ENCODE peak calls at places on chromosomes 4 and X, in eight cellular contexts. W is Peyer's patch, J is HCT116, B is testis, T is lower leg skin, U is ovary, Y is NB4, A is thyroid gland. O is an unnamed sample.

GRCh38 chrX:25968920-25969319 is 169.2 kb upstream of the MAGEB18 start:
- DNase-seq in W (no peak), J (no peak), B (peak; percentile 52), T (peak; percentile 74), U (no peak), Y (peak; percentile 41), A (no peak), O (peak; percentile 14)

GRCh38 chr4:151099976-151100417 is 569 bp downstream of the RPS3A start:
- DNase-seq in W (no peak), J (no peak), B (no peak), T (no peak), U (no peak), Y (peak; percentile 25), A (no peak), O (peak; percentile 78)

GRCh38 chr4:108483650-108484049 is 136.7 kb upstream of the RPL34 start:
- DNase-seq in W (no peak), J (no peak), B (no peak), T (no peak), U (no peak), Y (no peak), A (no peak), O (no peak)

GRCh38 chrX:56947695-56948094 is 47.6 kb downstream of the SPIN3 start:
- DNase-seq in W (no peak), J (no peak), B (no peak), T (no peak), U (no peak), Y (no peak), A (no peak), O (no peak)

GRCh38 chrX:39196192-39197102 is 395.2 kb downstream of the MID1IP1 start:
- DNase-seq in W (peak; percentile 69), J (peak; percentile 26), B (peak; percentile 24), T (no peak), U (no peak), Y (peak; percentile 90), A (no peak), O (no peak)

GRCh38 chrX:10633722-10634121 is 13.3 kb upstream of the MID1 start:
- DNase-seq in W (no peak), J (peak; percentile 77), B (no peak), T (no peak), U (no peak), Y (peak; percentile 21), A (peak; percentile 63), O (no peak)

GRCh38 chr4:165398570-165398969 is 19.8 kb downstream of the CPE start:
- DNase-seq in W (no peak), J (peak; percentile 50), B (no peak), T (no peak), U (no peak), Y (no peak), A (peak; percentile 59), O (peak; percentile 5)

GRCh38 chr4:171157462-171158082 is 655.6 kb upstream of the GALNTL6 start:
- DNase-seq in W (no peak), J (no peak), B (no peak), T (no peak), U (no peak), Y (no peak), A (no peak), O (no peak)

GRCh38 chr4:181830404-181831035 is 412.7 kb upstream of the TENM3 start:
- DNase-seq in W (no peak), J (no peak), B (no peak), T (no peak), U (no peak), Y (no peak), A (no peak), O (no peak)

GRCh38 chrX:73930300-73930699 is 367.3 kb downstream of the CHIC1 start:
- DNase-seq in W (no peak), J (no peak), B (no peak), T (no peak), U (no peak), Y (no peak), A (no peak), O (no peak)

GRCh38 chr4:16464651-16465050 is 238.4 kb upstream of the TAPT1 start:
- DNase-seq in W (no peak), J (no peak), B (no peak), T (no peak), U (no peak), Y (no peak), A (no peak), O (no peak)

GRCh38 chr4:24924309-24924781 is 11.5 kb upstream of the CCDC149 start:
- DNase-seq in W (no peak), J (no peak), B (no peak), T (no peak), U (no peak), Y (no peak), A (peak; percentile 48), O (no peak)

GRCh38 chr4:78565971-78566372 is 14.4 kb downstream of the ANXA3 start:
- DNase-seq in W (no peak), J (peak; percentile 92), B (no peak), T (no peak), U (no peak), Y (no peak), A (no peak), O (no peak)

GRCh38 chr4:112075129-112075753 is 70.0 kb upstream of the FAM241A start:
- DNase-seq in W (peak; percentile 55), J (peak; percentile 67), B (peak; percentile 39), T (no peak), U (no peak), Y (peak; percentile 55), A (no peak), O (peak; percentile 37)

GRCh38 chr4:151784676-151785075 is 23.9 kb upstream of the GATB start:
- DNase-seq in W (no peak), J (no peak), B (no peak), T (no peak), U (no peak), Y (no peak), A (no peak), O (no peak)

GRCh38 chr4:53905935-53906377 is 158.4 kb downstream of the CHIC2 start:
- DNase-seq in W (peak; percentile 55), J (no peak), B (peak; percentile 71), T (no peak), U (peak; percentile 50), Y (peak; percentile 70), A (peak; percentile 43), O (peak; percentile 9)

GRCh38 chrX:20248592-20249192 is 18.0 kb downstream of the RPS6KA3 start:
- DNase-seq in W (no peak), J (no peak), B (no peak), T (no peak), U (no peak), Y (no peak), A (no peak), O (no peak)

GRCh38 chr4:11428701-11429571 is at the start of gene HS3ST1:
- DNase-seq in W (peak; percentile 93), J (peak; percentile 94), B (peak; percentile 81), T (peak; percentile 94), U (peak; percentile 93), Y (peak; percentile 7), A (peak; percentile 76), O (no peak)
- TF ChIP-seq POLR2A in W (peak; percentile 75), J (peak; percentile 54), B (no peak), T (no peak), U (no peak), Y (no peak), A (no peak), O (no peak)

GRCh38 chr4:8269535-8270417 is at the start of gene HTRA3:
- DNase-seq in W (peak; percentile 54), J (no peak), B (peak; percentile 43), T (no peak), U (peak; percentile 79), Y (peak; percentile 87), A (peak; percentile 38), O (peak; percentile 22)
- TF ChIP-seq POLR2A in W (no peak), J (no peak), B (no peak), T (no peak), U (peak; percentile 81), Y (peak; percentile 88), A (no peak), O (no peak)

GRCh38 chr4:185210102-185210981 is 944 bp downstream of the SNX25 start:
- DNase-seq in W (peak; percentile 67), J (no peak), B (peak; percentile 70), T (peak; percentile 91), U (peak; percentile 70), Y (peak; percentile 68), A (peak; percentile 60), O (peak; percentile 66)
- TF ChIP-seq POLR2A in W (no peak), J (no peak), B (no peak), T (no peak), U (peak; percentile 36), Y (no peak), A (no peak), O (peak; percentile 12)

GRCh38 chr4:70721747-70722146 is at the start of gene RUFY3:
- DNase-seq in W (no peak), J (no peak), B (peak; percentile 84), T (no peak), U (peak; percentile 55), Y (no peak), A (no peak), O (no peak)
- TF ChIP-seq POLR2A in W (no peak), J (no peak), B (no peak), T (no peak), U (no peak), Y (no peak), A (no peak), O (no peak)

GRCh38 chr4:3210467-3210866 is 38.5 kb upstream of the MSANTD1 start:
- DNase-seq in W (peak; percentile 22), J (no peak), B (no peak), T (peak; percentile 50), U (no peak), Y (no peak), A (no peak), O (no peak)
- TF ChIP-seq POLR2A in W (no peak), J (no peak), B (no peak), T (no peak), U (no peak), Y (no peak), A (no peak), O (no peak)

O was measured in erythroblast.